ENCODE peak calls at places on chromosomes 11 and 22, in nine cellular contexts. One of them, this sample, is unnamed.

GRCh38 chr11:2277933-2278523 is 7.6 kb upstream of the ASCL2 start:
- DNase-seq in non-pigmented ciliary epithelial cell: no peak
- DNase-seq in GM19239: no peak
- DNase-seq in HTR-8/SVneo: no peak
- DNase-seq in NCI-H748 treated with DMSO at 0.1 percent for 48 hours: no peak
- DNase-seq in suprapubic skin: no peak
- DNase-seq in activated CD4-positive, alpha-beta T cell treated with anti-CD3 and anti-CD28 coated beads, Interleukin-2, amount 10 ng/mL, durations not matched to agents 7 days and 5 days: no peak
- DNase-seq in GM10248: no peak
- DNase-seq in activated T-cell treated with anti-CD3 and anti-CD28 coated beads for 48 hours: no peak
- DNase-seq in this sample: no peak

GRCh38 chr22:32333141-32333768 is 24.4 kb upstream of the RFPL3 start:
- DNase-seq in suprapubic skin: peak; percentile 44
- DNase-seq in activated T-cell treated with anti-CD3 and anti-CD28 coated beads for 48 hours: no peak
- DNase-seq in activated CD4-positive, alpha-beta T cell treated with anti-CD3 and anti-CD28 coated beads, Interleukin-2, amount 10 ng/mL, durations not matched to agents 7 days and 5 days: no peak
- DNase-seq in GM19239: no peak
- DNase-seq in non-pigmented ciliary epithelial cell: no peak
- DNase-seq in NCI-H748 treated with DMSO at 0.1 percent for 48 hours: no peak
- DNase-seq in HTR-8/SVneo: no peak
- DNase-seq in GM10248: no peak
- DNase-seq in this sample: no peak

GRCh38 chr22:45468872-45469572 is 33.7 kb upstream of the FBLN1 start:
- DNase-seq in GM10248: no peak
- DNase-seq in activated CD4-positive, alpha-beta T cell treated with anti-CD3 and anti-CD28 coated beads, Interleukin-2, amount 10 ng/mL, durations not matched to agents 7 days and 5 days: no peak
- DNase-seq in NCI-H748 treated with DMSO at 0.1 percent for 48 hours: no peak
- DNase-seq in activated T-cell treated with anti-CD3 and anti-CD28 coated beads for 48 hours: no peak
- DNase-seq in suprapubic skin: no peak
- DNase-seq in HTR-8/SVneo: no peak
- DNase-seq in GM19239: no peak
- DNase-seq in non-pigmented ciliary epithelial cell: no peak
- DNase-seq in this sample: no peak

GRCh38 chr11:8025816-8026215 is 38.7 kb downstream of the EIF3F start:
- DNase-seq in GM10248: no peak
- DNase-seq in GM19239: no peak
- DNase-seq in activated CD4-positive, alpha-beta T cell treated with anti-CD3 and anti-CD28 coated beads, Interleukin-2, amount 10 ng/mL, durations not matched to agents 7 days and 5 days: no peak
- DNase-seq in suprapubic skin: no peak
- DNase-seq in non-pigmented ciliary epithelial cell: no peak
- DNase-seq in NCI-H748 treated with DMSO at 0.1 percent for 48 hours: no peak
- DNase-seq in activated T-cell treated with anti-CD3 and anti-CD28 coated beads for 48 hours: no peak
- DNase-seq in HTR-8/SVneo: peak; percentile 25
- DNase-seq in this sample: no peak

GRCh38 chr22:28269277-28269676 is 350.2 kb upstream of the PITPNB start:
- DNase-seq in activated CD4-positive, alpha-beta T cell treated with anti-CD3 and anti-CD28 coated beads, Interleukin-2, amount 10 ng/mL, durations not matched to agents 7 days and 5 days: no peak
- DNase-seq in non-pigmented ciliary epithelial cell: no peak
- DNase-seq in GM10248: no peak
- DNase-seq in activated T-cell treated with anti-CD3 and anti-CD28 coated beads for 48 hours: no peak
- DNase-seq in NCI-H748 treated with DMSO at 0.1 percent for 48 hours: no peak
- DNase-seq in suprapubic skin: no peak
- DNase-seq in GM19239: no peak
- DNase-seq in HTR-8/SVneo: no peak
- DNase-seq in this sample: no peak

GRCh38 chr11:22441831-22442230 is 103.7 kb downstream of the SLC17A6 start:
- DNase-seq in activated T-cell treated with anti-CD3 and anti-CD28 coated beads for 48 hours: no peak
- DNase-seq in GM10248: no peak
- DNase-seq in HTR-8/SVneo: no peak
- DNase-seq in non-pigmented ciliary epithelial cell: no peak
- DNase-seq in activated CD4-positive, alpha-beta T cell treated with anti-CD3 and anti-CD28 coated beads, Interleukin-2, amount 10 ng/mL, durations not matched to agents 7 days and 5 days: no peak
- DNase-seq in suprapubic skin: no peak
- DNase-seq in GM19239: no peak
- DNase-seq in NCI-H748 treated with DMSO at 0.1 percent for 48 hours: no peak
- DNase-seq in this sample: no peak

GRCh38 chr22:50485221-50486131 is 1.2 kb upstream of the MIOX start:
- DNase-seq in suprapubic skin: peak; percentile 67
- DNase-seq in activated CD4-positive, alpha-beta T cell treated with anti-CD3 and anti-CD28 coated beads, Interleukin-2, amount 10 ng/mL, durations not matched to agents 7 days and 5 days: no peak
- DNase-seq in activated T-cell treated with anti-CD3 and anti-CD28 coated beads for 48 hours: no peak
- DNase-seq in GM19239: no peak
- DNase-seq in non-pigmented ciliary epithelial cell: no peak
- DNase-seq in HTR-8/SVneo: no peak
- DNase-seq in NCI-H748 treated with DMSO at 0.1 percent for 48 hours: no peak
- DNase-seq in GM10248: no peak
- DNase-seq in this sample: peak; percentile 84

GRCh38 chr11:102267602-102268001 is 49.7 kb upstream of the BIRC3 start:
- DNase-seq in activated CD4-positive, alpha-beta T cell treated with anti-CD3 and anti-CD28 coated beads, Interleukin-2, amount 10 ng/mL, durations not matched to agents 7 days and 5 days: no peak
- DNase-seq in HTR-8/SVneo: peak; percentile 86
- DNase-seq in activated T-cell treated with anti-CD3 and anti-CD28 coated beads for 48 hours: no peak
- DNase-seq in NCI-H748 treated with DMSO at 0.1 percent for 48 hours: no peak
- DNase-seq in GM19239: no peak
- DNase-seq in non-pigmented ciliary epithelial cell: no peak
- DNase-seq in suprapubic skin: no peak
- DNase-seq in GM10248: no peak
- DNase-seq in this sample: no peak

GRCh38 chr11:40292636-40293585 is 1166.5 kb downstream of the LRRC4C start:
- DNase-seq in activated T-cell treated with anti-CD3 and anti-CD28 coated beads for 48 hours: no peak
- DNase-seq in activated CD4-positive, alpha-beta T cell treated with anti-CD3 and anti-CD28 coated beads, Interleukin-2, amount 10 ng/mL, durations not matched to agents 7 days and 5 days: no peak
- DNase-seq in HTR-8/SVneo: no peak
- DNase-seq in NCI-H748 treated with DMSO at 0.1 percent for 48 hours: no peak
- DNase-seq in GM10248: peak; percentile 5
- DNase-seq in non-pigmented ciliary epithelial cell: no peak
- DNase-seq in suprapubic skin: peak; percentile 50
- DNase-seq in GM19239: no peak
- DNase-seq in this sample: no peak

GRCh38 chr11:94511932-94512781 is at the start of gene C11orf97:
- DNase-seq in suprapubic skin: peak; percentile 62
- DNase-seq in NCI-H748 treated with DMSO at 0.1 percent for 48 hours: peak; percentile 24
- DNase-seq in GM10248: peak; percentile 49
- DNase-seq in activated CD4-positive, alpha-beta T cell treated with anti-CD3 and anti-CD28 coated beads, Interleukin-2, amount 10 ng/mL, durations not matched to agents 7 days and 5 days: peak; percentile 59
- DNase-seq in HTR-8/SVneo: peak; percentile 53
- DNase-seq in non-pigmented ciliary epithelial cell: no peak
- DNase-seq in GM19239: peak; percentile 36
- DNase-seq in activated T-cell treated with anti-CD3 and anti-CD28 coated beads for 48 hours: peak; percentile 46
- DNase-seq in this sample: peak; percentile 88

GRCh38 chr11:4140067-4140636 is 45.6 kb downstream of the RRM1 start:
- DNase-seq in GM19239: no peak
- DNase-seq in activated CD4-positive, alpha-beta T cell treated with anti-CD3 and anti-CD28 coated beads, Interleukin-2, amount 10 ng/mL, durations not matched to agents 7 days and 5 days: no peak
- DNase-seq in HTR-8/SVneo: no peak
- DNase-seq in GM10248: no peak
- DNase-seq in activated T-cell treated with anti-CD3 and anti-CD28 coated beads for 48 hours: no peak
- DNase-seq in NCI-H748 treated with DMSO at 0.1 percent for 48 hours: no peak
- DNase-seq in suprapubic skin: no peak
- DNase-seq in non-pigmented ciliary epithelial cell: no peak
- DNase-seq in this sample: no peak

GRCh38 chr22:45731798-45732495 is 60.3 kb downstream of the ATXN10 start:
- DNase-seq in HTR-8/SVneo: no peak
- DNase-seq in activated CD4-positive, alpha-beta T cell treated with anti-CD3 and anti-CD28 coated beads, Interleukin-2, amount 10 ng/mL, durations not matched to agents 7 days and 5 days: no peak
- DNase-seq in suprapubic skin: no peak
- DNase-seq in non-pigmented ciliary epithelial cell: no peak
- DNase-seq in NCI-H748 treated with DMSO at 0.1 percent for 48 hours: no peak
- DNase-seq in GM19239: no peak
- DNase-seq in GM10248: no peak
- DNase-seq in activated T-cell treated with anti-CD3 and anti-CD28 coated beads for 48 hours: no peak
- DNase-seq in this sample: no peak

GRCh38 chr22:30143265-30143664 is 63.0 kb downstream of the HORMAD2 start:
- DNase-seq in suprapubic skin: no peak
- DNase-seq in activated CD4-positive, alpha-beta T cell treated with anti-CD3 and anti-CD28 coated beads, Interleukin-2, amount 10 ng/mL, durations not matched to agents 7 days and 5 days: no peak
- DNase-seq in GM19239: no peak
- DNase-seq in non-pigmented ciliary epithelial cell: no peak
- DNase-seq in activated T-cell treated with anti-CD3 and anti-CD28 coated beads for 48 hours: no peak
- DNase-seq in HTR-8/SVneo: no peak
- DNase-seq in GM10248: no peak
- DNase-seq in NCI-H748 treated with DMSO at 0.1 percent for 48 hours: no peak
- DNase-seq in this sample: no peak

GRCh38 chr11:35593143-35593542 is 25.1 kb upstream of the FJX1 start:
- DNase-seq in activated CD4-positive, alpha-beta T cell treated with anti-CD3 and anti-CD28 coated beads, Interleukin-2, amount 10 ng/mL, durations not matched to agents 7 days and 5 days: no peak
- DNase-seq in HTR-8/SVneo: peak; percentile 74
- DNase-seq in NCI-H748 treated with DMSO at 0.1 percent for 48 hours: no peak
- DNase-seq in GM19239: no peak
- DNase-seq in GM10248: no peak
- DNase-seq in non-pigmented ciliary epithelial cell: peak; percentile 82
- DNase-seq in activated T-cell treated with anti-CD3 and anti-CD28 coated beads for 48 hours: no peak
- DNase-seq in suprapubic skin: no peak
- DNase-seq in this sample: no peak

GRCh38 chr11:117519170-117519569 is 191.5 kb downstream of the CEP164 start:
- DNase-seq in GM19239: no peak
- DNase-seq in non-pigmented ciliary epithelial cell: no peak
- DNase-seq in HTR-8/SVneo: no peak
- DNase-seq in activated CD4-positive, alpha-beta T cell treated with anti-CD3 and anti-CD28 coated beads, Interleukin-2, amount 10 ng/mL, durations not matched to agents 7 days and 5 days: no peak
- DNase-seq in GM10248: no peak
- DNase-seq in NCI-H748 treated with DMSO at 0.1 percent for 48 hours: no peak
- DNase-seq in suprapubic skin: no peak
- DNase-seq in activated T-cell treated with anti-CD3 and anti-CD28 coated beads for 48 hours: no peak
- DNase-seq in this sample: no peak

GRCh38 chr11:10900686-10901415 is 43.0 kb upstream of the ZBED5 start:
- DNase-seq in GM19239: no peak
- DNase-seq in NCI-H748 treated with DMSO at 0.1 percent for 48 hours: no peak
- DNase-seq in activated CD4-positive, alpha-beta T cell treated with anti-CD3 and anti-CD28 coated beads, Interleukin-2, amount 10 ng/mL, durations not matched to agents 7 days and 5 days: no peak
- DNase-seq in GM10248: no peak
- DNase-seq in activated T-cell treated with anti-CD3 and anti-CD28 coated beads for 48 hours: no peak
- DNase-seq in non-pigmented ciliary epithelial cell: no peak
- DNase-seq in HTR-8/SVneo: peak; percentile 8
- DNase-seq in suprapubic skin: no peak
- DNase-seq in this sample: no peak